ENCODE peak calls at places on chromosomes 7 and 10, in four cellular contexts. One of them, this sample, is unnamed.

GRCh38 chr10:104666106-104666505 is 25.0 kb downstream of the SORCS3 start:
- DNase-seq in GM23338: no peak
- DNase-seq in transverse colon: no peak
- DNase-seq in K562: no peak
- DNase-seq in this sample: no peak

GRCh38 chr7:74345970-74346369 is 56.8 kb downstream of the CLIP2 start:
- DNase-seq in K562: no peak
- DNase-seq in GM23338: no peak
- DNase-seq in transverse colon: no peak
- DNase-seq in this sample: no peak

GRCh38 chr10:35433851-35434426 is 97.6 kb downstream of the CCNY start:
- DNase-seq in transverse colon: no peak
- DNase-seq in GM23338: no peak
- DNase-seq in K562: no peak
- DNase-seq in this sample: no peak

GRCh38 chr10:35594115-35594849 is 10.9 kb upstream of the GJD4 start:
- DNase-seq in K562: no peak
- DNase-seq in GM23338: peak
- DNase-seq in transverse colon: no peak
- DNase-seq in this sample: no peak

GRCh38 chr10:68516766-68517165 is 10.6 kb downstream of the SLC25A16 start:
- DNase-seq in GM23338: no peak
- DNase-seq in transverse colon: no peak
- DNase-seq in K562: no peak
- DNase-seq in this sample: no peak

GRCh38 chr10:53403688-53404087 is 631.1 kb upstream of the MBL2 start:
- DNase-seq in GM23338: no peak
- DNase-seq in transverse colon: peak
- DNase-seq in K562: no peak
- DNase-seq in this sample: peak

GRCh38 chr7:116122972-116123595 is 87.3 kb upstream of the TES start:
- DNase-seq in transverse colon: no peak
- DNase-seq in GM23338: peak
- DNase-seq in K562: no peak
- DNase-seq in this sample: no peak

GRCh38 chr7:134014935-134015334 is 112.2 kb upstream of the LRGUK start:
- DNase-seq in transverse colon: no peak
- DNase-seq in K562: no peak
- DNase-seq in GM23338: no peak
- DNase-seq in this sample: no peak

GRCh38 chr10:95312264-95312663 is 21.5 kb upstream of the PDLIM1 start:
- DNase-seq in K562: no peak
- DNase-seq in GM23338: no peak
- DNase-seq in transverse colon: no peak
- DNase-seq in this sample: peak

GRCh38 chr7:27375958-27376357 is 133.4 kb downstream of the EVX1 start:
- DNase-seq in GM23338: peak
- DNase-seq in K562: no peak
- DNase-seq in transverse colon: no peak
- DNase-seq in this sample: no peak

GRCh38 chr7:37354661-37355131 is 94.0 kb downstream of the ELMO1 start:
- DNase-seq in transverse colon: peak
- DNase-seq in GM23338: no peak
- DNase-seq in K562: peak
- DNase-seq in this sample: no peak

GRCh38 chr7:134045716-134046115 is 81.4 kb upstream of the LRGUK start:
- DNase-seq in K562: no peak
- DNase-seq in transverse colon: no peak
- DNase-seq in GM23338: no peak
- DNase-seq in this sample: no peak

GRCh38 chr7:142804715-142805114 is 33.9 kb downstream of the PRSS2 start:
- DNase-seq in transverse colon: no peak
- DNase-seq in K562: peak
- DNase-seq in GM23338: no peak
- DNase-seq in this sample: no peak

GRCh38 chr10:60731134-60731883 is 47.0 kb upstream of the CDK1 start:
- DNase-seq in K562: no peak
- DNase-seq in GM23338: no peak
- DNase-seq in transverse colon: peak
- DNase-seq in this sample: no peak

GRCh38 chr7:127865466-127865865 is 165.8 kb downstream of the LRRC4 start:
- DNase-seq in GM23338: no peak
- DNase-seq in K562: no peak
- DNase-seq in transverse colon: no peak
- DNase-seq in this sample: no peak

GRCh38 chr10:131930150-131930549 is 29.3 kb downstream of the PPP2R2D start:
- DNase-seq in transverse colon: no peak
- DNase-seq in K562: no peak
- DNase-seq in GM23338: no peak
- DNase-seq in this sample: peak

GRCh38 chr10:98292976-98293375 is 25.0 kb upstream of the LOXL4 start:
- DNase-seq in GM23338: no peak
- DNase-seq in K562: no peak
- DNase-seq in transverse colon: no peak
- DNase-seq in this sample: no peak

GRCh38 chr7:131188367-131189339 is 139.0 kb upstream of the MKLN1 start:
- DNase-seq in transverse colon: no peak
- DNase-seq in GM23338: no peak
- DNase-seq in K562: peak
- DNase-seq in this sample: no peak

GRCh38 chr7:26853788-26854393 is 10.5 kb downstream of the SKAP2 start:
- DNase-seq in GM23338: peak
- DNase-seq in K562: no peak
- DNase-seq in transverse colon: no peak
- DNase-seq in this sample: no peak

GRCh38 chr10:86291616-86292340 is 74.8 kb downstream of the GRID1 start:
- DNase-seq in K562: no peak
- DNase-seq in transverse colon: no peak
- DNase-seq in GM23338: peak
- DNase-seq in this sample: peak

GRCh38 chr7:47495269-47495875 is 86.5 kb downstream of the TNS3 start:
- DNase-seq in K562: no peak
- DNase-seq in transverse colon: no peak
- DNase-seq in GM23338: no peak
- DNase-seq in this sample: no peak
- TF ChIP-seq POLR2AphosphoS5 in K562: no peak
- TF ChIP-seq POLR2AphosphoS5 in transverse colon: no peak
- TF ChIP-seq POLR2AphosphoS5 in GM23338: no peak
- TF ChIP-seq POLR2AphosphoS5 in this sample: no peak

GRCh38 chr10:116960066-116960465 is 44.9 kb downstream of the SHTN1 start:
- DNase-seq in GM23338: no peak
- DNase-seq in K562: no peak
- DNase-seq in transverse colon: no peak
- DNase-seq in this sample: no peak

DNA sequence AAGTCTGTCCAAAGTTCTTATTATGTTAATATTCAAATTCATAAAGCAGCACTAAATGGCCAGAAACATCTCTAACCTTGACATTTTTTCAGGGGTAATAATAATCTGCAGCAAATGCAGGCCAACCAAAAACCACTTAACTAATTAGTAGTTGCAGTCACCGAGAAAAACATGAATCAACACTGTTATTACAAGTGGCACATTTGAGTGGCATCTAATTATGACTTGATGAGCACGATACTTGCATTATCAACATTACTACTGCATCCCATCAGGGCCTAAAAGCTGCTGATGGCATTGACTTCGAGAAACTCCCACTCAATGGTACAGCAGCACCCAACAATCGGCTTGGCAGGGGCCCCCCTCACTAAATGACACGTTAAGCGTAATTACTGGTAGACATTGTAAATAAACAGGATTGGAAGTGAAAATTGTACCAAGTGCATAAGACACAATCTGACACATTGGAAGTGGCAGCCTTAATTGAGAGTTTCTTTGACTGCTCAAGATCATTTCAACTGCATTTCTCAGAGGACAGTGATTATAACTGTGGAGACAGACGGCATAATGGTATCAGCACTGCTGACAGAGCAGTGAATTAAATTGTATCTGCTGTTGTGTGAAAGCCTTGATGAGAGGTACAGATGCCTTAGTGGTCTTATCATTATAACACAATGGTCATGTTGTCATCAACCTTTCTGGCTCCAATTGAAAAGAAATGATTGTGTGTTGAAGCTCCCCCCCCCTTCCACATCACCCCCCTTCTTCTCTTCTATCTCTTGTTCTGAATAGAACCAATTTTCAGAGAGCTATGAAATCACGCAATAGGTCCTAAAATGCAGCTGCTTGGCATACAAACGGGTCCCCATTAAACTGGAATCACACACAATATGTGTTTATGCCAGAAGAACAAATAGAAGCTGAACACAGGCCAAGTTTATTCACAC is 43.4 kb downstream of the SHTN1 start:
- DNase-seq in GM23338: no peak
- DNase-seq in transverse colon: no peak
- DNase-seq in K562: peak
- DNase-seq in this sample: no peak
- TF ChIP-seq POLR2AphosphoS5 in GM23338: no peak
- TF ChIP-seq POLR2AphosphoS5 in transverse colon: no peak
- TF ChIP-seq POLR2AphosphoS5 in K562: no peak
- TF ChIP-seq POLR2AphosphoS5 in this sample: no peak

DNA sequence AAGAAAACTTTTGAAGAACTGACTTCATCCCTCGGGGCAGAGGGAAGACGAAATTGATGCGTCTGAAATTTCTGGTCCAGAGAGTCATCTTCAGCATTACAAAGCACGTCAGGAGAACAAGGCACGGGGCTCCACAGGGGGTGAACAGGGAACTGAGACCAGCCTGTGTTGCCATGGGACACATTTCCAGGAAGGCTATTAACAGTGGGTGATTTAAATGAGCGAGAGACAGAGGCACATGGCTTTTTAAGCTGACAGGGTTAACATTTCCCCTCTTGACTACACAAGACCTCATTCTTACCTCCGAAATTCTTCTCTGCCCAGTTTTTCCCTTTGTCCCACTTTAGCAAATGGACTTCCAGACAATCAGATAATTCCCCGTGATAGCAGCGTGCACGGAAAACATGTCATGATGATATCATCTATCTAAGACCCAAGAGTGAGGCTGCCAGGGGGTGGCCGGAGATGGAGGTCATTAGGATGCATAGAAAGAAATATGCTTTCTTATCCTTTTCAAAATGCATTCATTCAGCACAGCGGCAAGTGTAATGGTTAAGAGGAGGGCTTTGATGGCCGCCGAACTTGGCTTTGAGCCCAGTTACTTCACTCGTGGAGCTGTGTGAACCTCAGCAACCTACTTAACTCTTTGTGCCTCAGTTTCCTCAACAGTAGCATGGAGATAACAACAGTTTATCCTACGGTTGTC is 248.0 kb downstream of the PRPF18 start:
- DNase-seq in K562: no peak
- DNase-seq in transverse colon: peak
- DNase-seq in GM23338: peak
- DNase-seq in this sample: peak
- TF ChIP-seq POLR2AphosphoS5 in K562: no peak
- TF ChIP-seq POLR2AphosphoS5 in transverse colon: no peak
- TF ChIP-seq POLR2AphosphoS5 in GM23338: no peak
- TF ChIP-seq POLR2AphosphoS5 in this sample: no peak

GRCh38 chr7:139426258-139427028 is 57.0 kb downstream of the KLRG2 start:
- DNase-seq in K562: no peak
- DNase-seq in transverse colon: no peak
- DNase-seq in GM23338: no peak
- DNase-seq in this sample: no peak
- TF ChIP-seq POLR2AphosphoS5 in K562: no peak
- TF ChIP-seq POLR2AphosphoS5 in transverse colon: no peak
- TF ChIP-seq POLR2AphosphoS5 in GM23338: no peak
- TF ChIP-seq POLR2AphosphoS5 in this sample: no peak

DNA sequence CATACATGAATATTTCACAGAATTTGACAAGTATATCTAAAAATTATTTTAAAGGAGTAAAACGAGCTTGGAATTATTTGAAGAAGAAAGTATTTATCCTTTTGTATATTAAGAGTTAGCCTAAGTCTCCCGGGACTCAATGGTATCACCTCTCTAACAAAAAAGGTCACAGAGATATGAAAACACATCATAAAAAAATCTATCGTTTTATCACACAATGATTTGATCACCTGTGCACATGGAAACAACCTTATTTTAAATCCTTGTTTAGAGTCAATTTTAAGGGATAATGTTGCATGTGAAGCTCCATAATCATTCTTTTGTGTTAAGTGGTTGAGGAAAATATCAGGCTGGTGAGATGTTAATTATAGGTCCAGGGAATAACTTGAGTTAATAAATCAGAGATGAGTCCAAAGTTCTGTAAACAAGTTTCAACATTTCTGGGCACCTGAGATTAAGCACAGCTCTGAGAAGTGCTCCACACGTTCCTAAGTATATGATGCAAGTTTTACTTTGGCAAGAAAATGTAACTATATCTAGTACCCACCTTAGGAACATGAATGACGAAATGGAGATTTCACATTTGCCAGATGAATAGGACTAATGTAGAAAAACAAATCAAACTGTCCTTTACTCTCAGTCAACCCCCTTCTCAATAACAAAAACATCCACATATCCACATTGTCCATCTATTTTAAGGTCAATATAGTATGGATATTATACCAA is 148.5 kb upstream of the AKR1E2 start:
- DNase-seq in K562: no peak
- DNase-seq in transverse colon: no peak
- DNase-seq in GM23338: no peak
- DNase-seq in this sample: no peak
- TF ChIP-seq POLR2AphosphoS5 in K562: no peak
- TF ChIP-seq POLR2AphosphoS5 in transverse colon: peak
- TF ChIP-seq POLR2AphosphoS5 in GM23338: no peak
- TF ChIP-seq POLR2AphosphoS5 in this sample: peak

GRCh38 chr7:24573008-24573553 is at the start of gene PALS2:
- DNase-seq in transverse colon: peak
- DNase-seq in K562: peak
- DNase-seq in GM23338: peak
- DNase-seq in this sample: peak
- TF ChIP-seq POLR2AphosphoS5 in transverse colon: no peak
- TF ChIP-seq POLR2AphosphoS5 in K562: no peak
- TF ChIP-seq POLR2AphosphoS5 in GM23338: peak
- TF ChIP-seq POLR2AphosphoS5 in this sample: peak

DNA sequence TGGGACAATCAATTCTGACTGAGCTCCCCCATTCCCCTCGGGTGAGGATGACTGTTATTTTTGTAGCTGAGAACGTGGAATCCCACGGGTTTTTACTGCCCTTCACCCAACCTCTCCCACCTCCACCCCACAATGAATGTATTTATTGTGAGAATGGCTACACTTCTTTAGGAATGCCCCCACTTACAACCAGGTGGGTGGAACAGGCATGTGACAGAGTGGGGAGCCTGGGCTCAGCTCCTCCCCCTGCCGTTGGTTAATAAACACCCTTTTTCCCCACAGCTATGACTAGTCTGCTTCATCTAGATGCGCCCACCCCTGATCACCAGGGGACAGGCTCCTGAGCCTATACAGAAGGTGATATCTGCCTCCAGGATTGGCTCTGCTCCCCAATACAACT is 2.0 kb downstream of the MRPL43 start:
- DNase-seq in K562: peak
- DNase-seq in transverse colon: no peak
- DNase-seq in GM23338: no peak
- DNase-seq in this sample: no peak
- TF ChIP-seq POLR2AphosphoS5 in K562: no peak
- TF ChIP-seq POLR2AphosphoS5 in transverse colon: no peak
- TF ChIP-seq POLR2AphosphoS5 in GM23338: no peak
- TF ChIP-seq POLR2AphosphoS5 in this sample: no peak